ENCODE peak calls at places on chromosome 3, in four cellular contexts. V is breast epithelium, J is M059J, G is heart left ventricle. B is an unnamed sample.

GRCh38 chr3:169939751-169940150 is 26.9 kb upstream of the SEC62 start:
- DNase-seq in J (no peak), V (no peak), G (no peak), B (no peak)

GRCh38 chr3:174862101-174862500 is 3.0 kb downstream of the NAALADL2 start:
- DNase-seq in V (peak; percentile 53), G (no peak), J (peak; percentile 73), B (peak; percentile 25)

GRCh38 chr3:196942915-196943277 is 568 bp upstream of the NCBP2 start:
- DNase-seq in G (no peak), J (peak; percentile 21), V (no peak), B (no peak)

GRCh38 chr3:191236635-191237034 is 37.6 kb downstream of the OSTN start:
- DNase-seq in V (no peak), G (no peak), J (peak; percentile 63), B (no peak)

GRCh38 chr3:38829404-38829803 is 13.4 kb upstream of the SCN10A start:
- DNase-seq in J (peak; percentile 73), V (no peak), G (no peak), B (no peak)

GRCh38 chr3:160331127-160331937 is 67.7 kb downstream of the IFT80 start:
- DNase-seq in J (peak; percentile 56), V (no peak), G (no peak), B (no peak)

GRCh38 chr3:182632077-182632393 is 161.3 kb upstream of the ATP11B start:
- DNase-seq in V (no peak), G (no peak), J (no peak), B (no peak)

GRCh38 chr3:11523793-11524160 is 119.9 kb downstream of the VGLL4 start:
- DNase-seq in J (peak; percentile 41), V (no peak), G (no peak), B (no peak)

GRCh38 chr3:128322030-128323022 is 144.4 kb downstream of the DNAJB8 start:
- DNase-seq in J (peak; percentile 47), G (peak; percentile 45), V (peak; percentile 69), B (peak; percentile 57)

GRCh38 chr3:18900994-18901393 is 247.3 kb upstream of the KCNH8 start:
- DNase-seq in V (no peak), G (no peak), J (no peak), B (no peak)

GRCh38 chr3:155639462-155640055 is 105.3 kb downstream of the PLCH1 start:
- DNase-seq in J (peak; percentile 22), G (no peak), V (no peak), B (no peak)

GRCh38 chr3:172258616-172259015 is 189.6 kb downstream of the GHSR start:
- DNase-seq in J (no peak), G (peak; percentile 55), V (no peak), B (no peak)

GRCh38 chr3:35651888-35652287 is 12.6 kb downstream of the ARPP21 start:
- DNase-seq in J (no peak), G (no peak), V (no peak), B (no peak)

GRCh38 chr3:107370902-107371301 is 6.3 kb upstream of the CCDC54 start:
- DNase-seq in J (no peak), V (no peak), G (no peak), B (no peak)

GRCh38 chr3:31408720-31409119 is 124.0 kb upstream of the STT3B start:
- DNase-seq in G (no peak), V (no peak), J (peak; percentile 51), B (no peak)

GRCh38 chr3:178226094-178226493 is 310.1 kb upstream of the KCNMB2 start:
- DNase-seq in G (no peak), V (no peak), J (no peak), B (no peak)

GRCh38 chr3:187919990-187920389 is 174.7 kb upstream of the BCL6 start:
- DNase-seq in J (peak; percentile 44), G (no peak), V (no peak), B (no peak)

GRCh38 chr3:180828001-180828720 is 84.3 kb upstream of the FXR1 start:
- DNase-seq in G (no peak), V (no peak), J (no peak), B (no peak)

GRCh38 chr3:58994746-58995330 is 55.0 kb downstream of the CFAP20DC start:
- DNase-seq in G (no peak), V (no peak), J (peak; percentile 74), B (peak; percentile 68)

GRCh38 chr3:61132062-61132461 is 119.2 kb downstream of the FHIT start:
- DNase-seq in V (no peak), J (no peak), G (no peak), B (no peak)

GRCh38 chr3:149466192-149466591 is 8.3 kb upstream of the TM4SF4 start:
- DNase-seq in J (peak; percentile 93), V (no peak), G (peak; percentile 26), B (peak; percentile 58)

GRCh38 chr3:112101946-112102345 is 15.8 kb downstream of the C3orf52 start:
- DNase-seq in V (no peak), J (peak; percentile 95), G (no peak), B (no peak)

GRCh38 chr3:58386966-58387365 is 46.7 kb downstream of the PDHB start:
- DNase-seq in J (peak; percentile 66), G (peak; percentile 32), V (no peak), B (no peak)